ENCODE peak calls at places on chromosomes 7 and 10, in four cellular contexts. K is activated CD8-positive, alpha-beta T cell treated with anti-CD3 and anti-CD28 coated beads for 36 hours; H is glutamatergic neuron; U is endothelial cell. J is an unnamed sample.

GRCh38 chr7:151410405-151411390 is 860 bp upstream of the WDR86 start:
- DNase-seq in K (no peak), H (peak), U (peak), J (no peak)

GRCh38 chr10:1419796-1420429 is 317.4 kb downstream of the ADARB2 start:
- DNase-seq in K (no peak), H (no peak), U (no peak), J (no peak)

GRCh38 chr7:101996131-101996691 is 178.8 kb downstream of the CUX1 start:
- DNase-seq in K (no peak), H (no peak), U (no peak), J (no peak)

GRCh38 chr7:64300641-64301405 is 12.9 kb upstream of the ZNF736 start:
- DNase-seq in K (no peak), H (no peak), U (no peak), J (no peak)

GRCh38 chr7:131753620-131754222 is 197.3 kb upstream of the PODXL start:
- DNase-seq in K (no peak), H (peak), U (peak), J (no peak)

GRCh38 chr10:110508389-110508788 is 10.7 kb downstream of the DUSP5 start:
- DNase-seq in K (no peak), H (no peak), U (no peak), J (no peak)

GRCh38 chr10:5547934-5548660 is 23.3 kb downstream of the CALML3 start:
- DNase-seq in K (no peak), H (no peak), U (no peak), J (no peak)

GRCh38 chr10:110983466-110983865 is 64.1 kb downstream of the SHOC2 start:
- DNase-seq in K (no peak), H (no peak), U (no peak), J (no peak)

GRCh38 chr10:116126239-116126638 is 146.8 kb downstream of the GFRA1 start:
- DNase-seq in K (no peak), H (no peak), U (no peak), J (no peak)

GRCh38 chr10:20976891-20977684 is 80.0 kb upstream of the NEBL start:
- DNase-seq in K (no peak), H (no peak), U (no peak), J (no peak)

GRCh38 chr10:86362566-86363183 is 3.9 kb downstream of the GRID1 start:
- DNase-seq in K (no peak), H (peak), U (no peak), J (peak)

GRCh38 chr7:102943425-102944169 is 30.8 kb downstream of the LRRC17 start:
- DNase-seq in K (no peak), H (no peak), U (no peak), J (no peak)

GRCh38 chr7:48847896-48848295 is 76.5 kb upstream of the CDC14C start:
- DNase-seq in K (no peak), H (no peak), U (no peak), J (no peak)

GRCh38 chr7:118222591-118222990 is 1.9 kb upstream of the ANKRD7 start:
- DNase-seq in K (no peak), H (no peak), U (no peak), J (no peak)

GRCh38 chr7:137953043-137953691 is 48.7 kb downstream of the CREB3L2 start:
- DNase-seq in K (no peak), H (no peak), U (no peak), J (no peak)

GRCh38 chr10:76072384-76072783 is 641.0 kb downstream of the LRMDA start:
- DNase-seq in K (no peak), H (no peak), U (no peak), J (no peak)

GRCh38 chr7:27462575-27463270 is 200.0 kb downstream of the HIBADH start:
- DNase-seq in K (no peak), H (no peak), U (no peak), J (no peak)

GRCh38 chr7:83415840-83416239 is 233.1 kb downstream of the SEMA3E start:
- DNase-seq in K (no peak), H (no peak), U (no peak), J (no peak)

GRCh38 chr10:132142396-132143161 is 44.2 kb upstream of the DPYSL4 start:
- DNase-seq in K (peak), H (peak), U (peak), J (no peak)

GRCh38 chr10:67869996-67870395 is 14.5 kb upstream of the SIRT1 start:
- DNase-seq in K (no peak), H (no peak), U (no peak), J (no peak)

GRCh38 chr10:86707505-86707904 is 39.2 kb downstream of the LDB3 start:
- DNase-seq in K (no peak), H (no peak), U (no peak), J (no peak)

GRCh38 chr7:21603477-21603876 is 60.6 kb downstream of the DNAH11 start:
- DNase-seq in K (no peak), H (no peak), U (no peak), J (no peak)

GRCh38 chr7:127486654-127487053 is 94.1 kb upstream of the ZNF800 start:
- DNase-seq in K (peak), H (no peak), U (no peak), J (no peak)

DNA sequence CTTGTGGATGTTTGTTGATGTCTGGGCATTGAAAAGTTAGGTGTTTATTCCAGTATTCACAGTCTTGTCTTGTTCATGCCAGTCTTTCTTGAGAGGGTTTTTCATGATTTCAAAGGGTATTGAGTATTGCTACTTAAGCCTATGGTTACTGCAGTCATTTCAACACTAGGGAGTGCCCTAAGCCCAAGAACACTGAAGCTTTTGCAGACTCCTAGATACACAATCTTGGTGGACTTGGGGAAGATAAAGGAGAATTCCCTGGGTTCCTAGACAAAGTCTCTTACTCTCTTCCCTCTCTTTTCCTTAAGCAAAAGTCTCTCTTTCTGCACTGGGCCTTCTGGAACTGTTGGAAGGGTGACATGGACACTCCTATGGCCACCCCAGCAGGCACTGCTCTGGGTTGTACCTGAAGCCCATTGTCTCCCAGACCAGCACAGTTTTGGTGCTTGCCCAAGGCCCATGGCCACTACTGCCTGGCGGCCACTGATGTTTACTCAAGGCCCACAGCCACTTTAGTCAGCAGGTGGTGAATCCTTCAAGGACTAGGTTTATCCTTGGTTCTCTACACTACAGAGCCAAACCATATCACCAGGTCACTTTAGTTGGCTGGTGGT is 24.9 kb downstream of the SAMD9 start:
- DNase-seq in K (peak), H (no peak), U (peak), J (no peak)
- TF ChIP-seq CTCF in K (peak), H (no peak), U (no peak), J (no peak)

DNA sequence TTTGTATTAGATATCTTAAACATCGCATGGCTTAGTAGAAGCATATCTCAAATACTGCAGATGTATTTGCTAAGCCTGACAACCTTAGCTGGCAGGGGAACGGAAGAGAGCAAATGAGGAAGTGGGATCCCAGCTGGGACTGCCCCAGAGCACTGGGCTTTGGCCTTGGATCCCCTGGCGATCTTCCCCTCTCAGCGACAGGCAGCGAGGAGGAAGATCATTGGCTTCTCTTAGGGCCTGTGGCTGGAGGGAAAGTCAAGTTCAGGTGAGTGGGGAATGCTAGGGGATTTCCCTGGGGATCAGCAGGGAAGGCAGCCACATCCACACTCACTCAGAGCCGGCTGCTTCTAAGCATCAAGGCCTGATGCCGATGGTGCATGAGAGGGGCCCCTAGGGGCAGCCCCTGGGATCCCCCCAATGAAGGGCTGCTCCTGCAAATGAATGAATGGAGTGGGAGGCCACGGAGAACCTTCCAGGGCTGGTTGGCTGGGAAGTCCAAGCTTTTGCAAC is 42.0 kb downstream of the LYZL2 start:
- DNase-seq in K (no peak), H (no peak), U (no peak), J (no peak)
- TF ChIP-seq CTCF in K (no peak), H (no peak), U (no peak), J (no peak)

DNA sequence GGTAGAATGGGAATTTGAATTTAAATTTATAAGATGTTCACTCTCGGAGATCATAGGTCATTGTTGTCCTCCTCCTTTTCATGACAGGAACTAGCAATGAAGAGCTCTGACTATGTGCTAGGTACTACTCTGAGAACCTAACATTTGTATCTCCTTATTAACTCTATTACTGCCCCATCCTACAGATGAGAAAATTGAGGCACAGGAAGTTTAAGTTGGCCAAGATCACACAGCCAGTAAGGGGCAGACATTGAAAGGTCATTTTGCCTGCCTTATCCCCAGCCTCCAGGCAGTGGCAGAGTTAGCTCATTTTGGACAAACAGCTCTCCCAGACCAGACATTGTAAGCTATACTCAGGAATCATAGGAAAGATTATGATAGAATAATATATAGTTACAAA is 6.0 kb downstream of the SRGN start:
- DNase-seq in K (no peak), H (no peak), U (no peak), J (no peak)
- TF ChIP-seq CTCF in K (no peak), H (no peak), U (no peak), J (no peak)

DNA sequence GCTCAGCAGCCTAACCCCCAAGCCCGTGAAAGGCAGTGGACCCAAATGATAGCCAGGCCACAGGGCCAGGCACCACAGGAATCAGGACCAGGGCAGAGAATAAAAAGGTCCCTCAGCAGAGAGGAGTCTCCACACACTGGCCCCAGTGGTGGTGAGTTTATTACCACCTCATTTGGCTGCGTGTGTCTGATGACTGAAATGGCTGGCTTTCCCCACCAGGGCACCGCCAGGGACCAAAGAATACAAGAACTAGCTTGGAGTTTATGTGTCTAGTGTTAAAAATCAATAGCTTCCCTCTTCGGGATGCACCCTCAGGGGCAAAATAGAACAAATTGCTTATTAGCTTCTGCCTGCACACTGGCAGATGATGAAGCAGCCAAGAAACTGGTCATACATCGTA is 223.8 kb upstream of the ZMIZ1 start:
- DNase-seq in K (no peak), H (no peak), U (no peak), J (no peak)
- TF ChIP-seq CTCF in K (no peak), H (no peak), U (no peak), J (no peak)

GRCh38 chr10:124268976-124269375 is 149.7 kb downstream of the OAT start:
- DNase-seq in K (no peak), H (no peak), U (no peak), J (no peak)
- TF ChIP-seq CTCF in K (no peak), H (no peak), U (no peak), J (no peak)

GRCh38 chr10:15084502-15084922 is 4.1 kb downstream of the ACBD7 start:
- DNase-seq in K (no peak), H (no peak), U (no peak), J (no peak)
- TF ChIP-seq CTCF in K (no peak), H (no peak), U (no peak), J (no peak)

DNA sequence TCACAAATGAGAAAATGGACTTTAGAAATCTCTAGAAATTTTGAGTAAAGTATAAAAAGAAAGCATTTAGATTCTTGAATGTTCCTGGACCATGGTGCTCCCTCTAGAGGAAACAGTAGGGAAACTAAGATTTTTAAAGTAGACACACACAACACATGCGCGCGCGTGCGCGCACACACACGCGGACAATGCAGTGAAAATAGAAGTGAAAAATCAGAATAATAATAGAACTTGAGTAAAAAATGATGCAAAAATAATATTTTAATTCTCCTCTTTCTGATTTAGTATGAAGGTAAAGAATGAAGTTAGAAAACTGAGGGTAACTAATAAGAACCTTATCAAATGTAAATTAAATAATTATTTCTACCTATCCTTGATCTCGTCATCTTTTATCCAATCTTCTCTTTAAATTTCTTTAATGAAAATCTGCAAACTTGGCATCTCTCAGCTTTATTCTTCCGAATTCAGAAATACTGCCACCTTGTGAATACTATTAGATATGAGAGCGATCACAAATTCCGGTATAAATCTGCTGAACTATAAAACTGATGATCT is 117.0 kb upstream of the AMPH start:
- DNase-seq in K (no peak), H (no peak), U (no peak), J (no peak)
- TF ChIP-seq CTCF in K (no peak), H (peak), U (peak), J (no peak)

DNA sequence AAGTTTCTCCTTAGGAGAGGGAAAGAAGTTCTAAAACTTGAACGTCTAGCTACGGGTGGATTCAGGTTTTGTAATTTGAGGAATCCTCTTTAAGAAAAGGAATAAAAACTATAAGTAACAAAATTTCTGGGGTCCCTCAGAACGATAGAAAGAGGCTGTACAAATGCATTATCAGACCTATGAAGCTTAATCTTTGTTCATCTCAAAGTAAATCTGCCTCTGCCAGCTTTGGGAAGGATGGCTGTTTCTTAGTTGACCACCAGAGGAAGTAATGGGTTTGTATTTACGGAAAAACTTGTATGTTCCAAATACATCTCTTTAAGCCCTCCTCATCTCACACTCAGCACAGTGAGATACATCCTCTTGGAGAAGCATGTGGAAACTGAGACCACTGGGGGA is 864 bp downstream of the PSTK start:
- DNase-seq in K (peak), H (no peak), U (no peak), J (no peak)
- TF ChIP-seq CTCF in K (peak), H (peak), U (peak), J (no peak)

GRCh38 chr7:1922071-1922869 is 252.2 kb downstream of the ELFN1 start:
- DNase-seq in K (peak), H (no peak), U (no peak), J (no peak)

GRCh38 chr7:1918881-1919525 is 248.9 kb downstream of the ELFN1 start:
- DNase-seq in K (no peak), H (no peak), U (no peak), J (no peak)

GRCh38 chr7:1920886-1921285 is 250.8 kb downstream of the ELFN1 start:
- DNase-seq in K (no peak), H (peak), U (no peak), J (no peak)

GRCh38 chr7:1919539-1920265 is 249.6 kb downstream of the ELFN1 start:
- DNase-seq in K (no peak), H (no peak), U (no peak), J (no peak)

GRCh38 chr7:1920266-1920681 is 250.2 kb downstream of the ELFN1 start:
- DNase-seq in K (peak), H (no peak), U (no peak), J (no peak)
- TF ChIP-seq CTCF in K (no peak), H (no peak), U (no peak), J (no peak)